ENCODE peak calls at places on chromosome 22, in five cellular contexts. M is dorsolateral prefrontal cortex, G is fibroblast of pulmonary artery, D is tibial nerve, P is psoas muscle. L is an unnamed sample.
A peak's percentile ranks its signal among the peaks of the same experiment; 100 is the strongest.

GRCh38 chr22:36797334-36797733 is 19.5 kb downstream of the PVALB start:
- DNase-seq in P (no peak), M (no peak), G (no peak), D (no peak), L (no peak)

GRCh38 chr22:42613869-42614268 is 814 bp downstream of the POLDIP3 start:
- DNase-seq in P (no peak), G (no peak), M (no peak), D (no peak), L (no peak)

GRCh38 chr22:21734540-21735197 is 925 bp downstream of the YPEL1 start:
- DNase-seq in G (no peak), P (no peak), D (no peak), M (no peak), L (no peak)

GRCh38 chr22:47793304-47794101 is 1031.1 kb downstream of the TBC1D22A start:
- DNase-seq in D (no peak), M (no peak), P (no peak), G (no peak), L (no peak)

GRCh38 chr22:48478124-48478523 is 1349.5 kb downstream of the BRD1 start:
- DNase-seq in G (no peak), M (no peak), P (no peak), D (no peak), L (no peak)

GRCh38 chr22:39967996-39968968 is 8.1 kb downstream of the TMA7B start:
- DNase-seq in P (no peak), M (peak; percentile 16), G (peak; percentile 70), D (peak; percentile 51), L (no peak)

GRCh38 chr22:30855677-30856518 is 112.7 kb downstream of the MORC2 start:
- DNase-seq in M (peak; percentile 7), G (no peak), P (no peak), D (no peak), L (no peak)

GRCh38 chr22:33116846-33117547 is 58.8 kb upstream of the SYN3 start:
- DNase-seq in G (peak; percentile 10), D (no peak), P (no peak), M (no peak), L (no peak)

GRCh38 chr22:25492162-25492561 is 72.3 kb upstream of the GRK3 start:
- DNase-seq in G (no peak), D (no peak), P (no peak), M (no peak), L (no peak)

GRCh38 chr22:20354238-20354975 is 34.5 kb upstream of the DGCR6L start:
- DNase-seq in M (no peak), P (no peak), G (no peak), D (no peak), L (no peak)

GRCh38 chr22:38109391-38110000 is 988 bp downstream of the BAIAP2L2 start:
- DNase-seq in G (no peak), D (no peak), M (no peak), P (no peak), L (no peak)

GRCh38 chr22:50693462-50693861 is 20.8 kb downstream of the SHANK3 start:
- DNase-seq in G (no peak), D (no peak), M (no peak), P (no peak), L (no peak)

GRCh38 chr22:50696251-50696798 is 23.7 kb downstream of the SHANK3 start:
- DNase-seq in M (no peak), D (no peak), G (no peak), P (peak; percentile 4), L (peak; percentile 34)

GRCh38 chr22:50694766-50695420 is 22.3 kb downstream of the SHANK3 start:
- DNase-seq in P (no peak), M (no peak), D (no peak), G (no peak), L (no peak)

GRCh38 chr22:50695421-50696250 is 23.0 kb downstream of the SHANK3 start:
- DNase-seq in M (no peak), D (no peak), G (no peak), P (peak; percentile 8), L (no peak)

DNA sequence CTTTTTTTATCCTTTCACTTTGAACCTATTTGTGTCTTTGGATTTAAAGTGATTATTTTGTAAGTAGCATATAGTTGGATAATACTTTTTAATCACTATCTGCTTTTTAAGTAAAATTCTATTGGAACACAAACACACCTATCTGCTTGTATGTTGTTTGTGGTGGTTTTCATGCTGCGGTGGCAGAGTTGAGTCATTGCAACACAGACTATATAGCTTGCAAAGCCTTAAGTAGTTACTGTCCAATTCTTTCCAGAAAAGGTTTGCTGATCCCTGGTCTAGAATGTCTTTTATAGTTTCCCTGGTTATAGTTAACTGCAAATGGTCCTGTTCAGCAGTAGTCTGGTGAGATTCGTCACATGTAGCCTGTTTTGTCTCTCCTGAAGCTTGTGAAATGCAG is 21.5 kb downstream of the SHANK3 start:
- DNase-seq in M (peak; percentile 10), P (no peak), D (no peak), G (peak; percentile 22), L (no peak)
- TF ChIP-seq CTCF in M (no peak), P (no peak), D (no peak), G (no peak), L (no peak)

GRCh38 chr22:29689201-29689871 is 30.5 kb upstream of the CABP7 start:
- DNase-seq in M (no peak), P (no peak), D (no peak), G (no peak), L (no peak)
- H3K4me3 ChIP-seq in M (no peak overlapping the region), P (no peak overlapping the region), D (no peak overlapping the region), G (no peak overlapping the region), L (no peak overlapping the region)

GRCh38 chr22:46737976-46738641 is at the start of gene CERK:
- DNase-seq in G (peak; percentile 71), M (no peak), P (peak; percentile 84), D (peak; percentile 41), L (peak; percentile 75)

GRCh38 chr22:46736705-46737104 is 1.3 kb downstream of the CERK start:
- DNase-seq in P (no peak), G (no peak), M (no peak), D (no peak), L (no peak)

GRCh38 chr22:46738642-46738960 is 549 bp upstream of the CERK start:
- DNase-seq in D (no peak), G (no peak), M (no peak), P (no peak), L (no peak)

GRCh38 chr22:46735747-46736608 is 2.1 kb downstream of the CERK start:
- DNase-seq in D (no peak), P (peak; percentile 31), M (no peak), G (peak; percentile 36), L (no peak)

GRCh38 chr22:46737105-46737975 is 712 bp downstream of the CERK start:
- DNase-seq in M (no peak), D (no peak), G (peak; percentile 29), P (peak; percentile 49), L (peak; percentile 72)
- TF ChIP-seq CTCF in M (no peak), D (no peak), G (no peak), P (no peak), L (no peak)

GRCh38 chr22:23520875-23521441 is 59.1 kb downstream of the IGLL1 start:
- DNase-seq in M (peak; percentile 45), D (peak; percentile 32), G (peak; percentile 64), P (no peak), L (no peak)
- H3K4me3 ChIP-seq in M (peak overlapping the region; percentile 70), D (peak overlapping the region; percentile 27), G (peak overlapping the region; percentile 27), P (peak overlapping the region; percentile 61), L (no peak overlapping the region)

GRCh38 chr22:44335903-44336803 is 23.4 kb upstream of the SHISAL1 start:
- DNase-seq in D (no peak), M (no peak), P (no peak), G (no peak), L (no peak)
- TF ChIP-seq CTCF in D (no peak), M (no peak), P (no peak), G (no peak), L (no peak)

L was measured in mucosa of descending colon.